ENCODE peak calls at places on chromosomes 4 and X, in five cellular contexts. O, D, C, L and H are unnamed samples.

GRCh38 chr4:159757471-159757870 is 654.6 kb downstream of the RAPGEF2 start:
- DNase-seq in O (no peak), D (no peak), C (no peak), L (no peak), H (no peak)

GRCh38 chr4:17197070-17197469 is 298.6 kb upstream of the LDB2 start:
- DNase-seq in O (no peak), D (no peak), C (no peak), L (no peak), H (no peak)

GRCh38 chr4:158778712-158779111 is 9.9 kb downstream of the FNIP2 start:
- DNase-seq in O (no peak), D (no peak), C (no peak), L (no peak), H (peak; percentile 56)

GRCh38 chrX:53223068-53223693 is 1.8 kb downstream of the KDM5C start:
- DNase-seq in O (no peak), D (no peak), C (no peak), L (no peak), H (peak; percentile 26)

GRCh38 chr4:19736968-19737756 is 514.5 kb upstream of the SLIT2 start:
- DNase-seq in O (no peak), D (no peak), C (no peak), L (no peak), H (no peak)

GRCh38 chrX:103554687-103555417 is 30.5 kb upstream of the TCEAL4 start:
- DNase-seq in O (peak; percentile 85), D (peak; percentile 41), C (peak; percentile 48), L (no peak), H (peak; percentile 24)

GRCh38 chr4:113740857-113741379 is 20.6 kb downstream of the CAMK2D start:
- DNase-seq in O (no peak), D (no peak), C (no peak), L (no peak), H (no peak)

GRCh38 chrX:87063622-87064021 is 454.0 kb upstream of the KLHL4 start:
- DNase-seq in O (no peak), D (no peak), C (no peak), L (no peak), H (no peak)

GRCh38 chr4:78520808-78521226 is 30.8 kb upstream of the ANXA3 start:
- DNase-seq in O (no peak), D (no peak), C (no peak), L (no peak), H (no peak)

GRCh38 chr4:38612996-38613395 is 51.0 kb upstream of the KLF3 start:
- DNase-seq in O (no peak), D (no peak), C (no peak), L (no peak), H (no peak)

GRCh38 chr4:176406297-176406696 is 86.5 kb downstream of the SPCS3 start:
- DNase-seq in O (no peak), D (no peak), C (no peak), L (no peak), H (no peak)
- TF ChIP-seq EP300 in O (no peak), D (no peak), C (no peak), L (no peak), H (no peak)

DNA sequence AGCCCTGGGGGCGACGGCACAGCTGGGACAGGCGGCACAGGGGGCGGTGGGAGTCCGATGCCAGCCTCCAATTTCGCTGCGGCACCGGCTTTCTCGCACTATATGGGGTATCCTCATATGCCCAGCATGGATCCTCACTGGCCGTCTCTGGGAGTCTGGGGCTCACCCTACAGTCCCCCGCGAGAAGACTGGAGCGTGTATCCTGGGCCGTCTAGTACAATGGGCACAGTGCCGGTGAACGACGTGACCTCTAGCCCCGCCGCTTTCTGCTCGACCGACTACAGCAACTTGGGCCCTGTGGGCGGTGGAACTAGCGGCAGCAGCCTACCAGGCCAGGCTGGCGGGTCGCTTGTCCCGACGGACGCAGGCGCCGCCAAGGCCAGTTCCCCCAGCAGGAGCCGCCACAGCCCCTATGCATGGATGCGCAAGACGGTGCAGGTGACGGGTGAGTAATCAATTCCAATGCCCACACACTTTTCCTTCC is 500 bp downstream of the CDX4 start:
- DNase-seq in O (peak; percentile 64), D (no peak), C (no peak), L (no peak), H (no peak)
- H3K4me3 ChIP-seq in O (peak overlapping the region; percentile 30), D (no peak overlapping the region), C (no peak overlapping the region), L (no peak overlapping the region), H (no peak overlapping the region)

GRCh38 chr4:55386840-55387239 is 8.9 kb upstream of the TMEM165 start:
- DNase-seq in O (no peak), D (no peak), C (no peak), L (no peak), H (no peak)
- TF ChIP-seq EP300 in O (no peak), D (no peak), C (no peak), L (no peak), H (no peak)

GRCh38 chrX:155313766-155314165 is 20.6 kb downstream of the CLIC2 start:
- DNase-seq in O (no peak), D (no peak), C (no peak), L (no peak), H (no peak)
- H3K4me3 ChIP-seq in O (no peak overlapping the region), D (no peak overlapping the region), C (no peak overlapping the region), L (no peak overlapping the region), H (no peak overlapping the region)

GRCh38 chrX:41177297-41177696 is 92.1 kb downstream of the USP9X start:
- DNase-seq in O (no peak), D (no peak), C (no peak), L (no peak), H (no peak)
- TF ChIP-seq EP300 in O (no peak), D (no peak), C (no peak), L (no peak), H (no peak)

GRCh38 chrX:130728208-130728607 is 174.8 kb downstream of the ENOX2 start:
- DNase-seq in O (no peak), D (no peak), C (no peak), L (no peak), H (no peak)
- H3K4me3 ChIP-seq in O (no peak overlapping the region), D (no peak overlapping the region), C (no peak overlapping the region), L (no peak overlapping the region), H (no peak overlapping the region)

DNA sequence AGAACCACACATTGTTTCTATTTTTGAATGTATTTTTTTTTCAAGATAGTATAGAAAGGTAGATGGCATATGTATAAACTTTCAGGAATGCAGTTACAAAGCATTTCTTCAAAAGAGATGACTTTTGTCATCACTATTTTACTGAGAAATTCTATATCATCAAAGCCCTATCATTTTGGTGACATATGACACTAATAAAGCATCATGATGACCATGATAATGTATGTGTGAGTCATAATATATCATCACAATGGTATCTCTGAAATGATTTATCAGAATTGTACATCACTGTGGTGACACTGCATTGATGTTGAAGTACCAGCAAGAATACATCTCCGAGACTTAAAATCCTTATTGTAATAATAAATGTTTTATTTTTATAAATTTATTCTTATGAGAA is 1740.8 kb downstream of the PCDH7 start:
- DNase-seq in O (no peak), D (no peak), C (no peak), L (no peak), H (no peak)
- TF ChIP-seq EP300 in O (no peak), D (no peak), C (no peak), L (no peak), H (no peak)

GRCh38 chr4:118968813-118969212 is 80.2 kb downstream of the SYNPO2 start:
- DNase-seq in O (no peak), D (no peak), C (no peak), L (no peak), H (no peak)
- H3K4me3 ChIP-seq in O (no peak overlapping the region), D (no peak overlapping the region), C (no peak overlapping the region), L (no peak overlapping the region), H (no peak overlapping the region)

DNA sequence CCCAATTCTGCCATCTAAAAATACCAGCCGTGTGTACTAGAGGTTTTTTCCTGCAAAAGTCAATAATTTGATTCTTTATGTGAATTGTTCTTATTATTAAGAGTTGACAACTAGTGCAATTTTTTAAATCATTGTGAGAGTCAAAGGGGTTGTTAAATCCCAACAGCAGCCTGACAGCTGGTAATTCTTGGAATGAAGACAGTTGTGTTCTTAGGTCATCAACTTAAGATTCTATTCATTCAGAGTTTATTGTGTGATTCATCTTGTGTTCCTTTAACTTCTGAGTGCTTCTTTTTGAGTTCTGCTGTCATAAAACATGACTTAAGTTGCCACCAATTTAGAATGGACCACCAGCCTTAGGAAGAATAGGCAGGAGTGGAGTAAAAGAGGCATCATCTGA is 329.0 kb downstream of the NAF1 start:
- DNase-seq in O (no peak), D (no peak), C (no peak), L (no peak), H (no peak)
- TF ChIP-seq EP300 in O (no peak), D (no peak), C (no peak), L (no peak), H (no peak)